ENCODE peak calls at places on chromosomes 4 and X, in four cellular contexts. K is A673; P is substantia nigra; Z is CD4-positive, CD25-positive, alpha-beta regulatory T cell. C is an unnamed sample.
A peak's percentile ranks its signal among the peaks of the same experiment; 100 is the strongest.

GRCh38 chr4:147840846-147841732 is 109.2 kb downstream of the ARHGAP10 start:
- DNase-seq in Z (no peak), K (no peak), P (no peak), C (no peak)

GRCh38 chr4:36317731-36318130 is 36.3 kb downstream of the DTHD1 start:
- DNase-seq in P (no peak), K (no peak), Z (no peak), C (no peak)

GRCh38 chrX:40005290-40006011 is 92.3 kb downstream of the BCOR start:
- DNase-seq in K (no peak), P (no peak), Z (no peak), C (no peak)

GRCh38 chr4:159446266-159446976 is 343.5 kb downstream of the RAPGEF2 start:
- DNase-seq in K (peak; percentile 89), P (peak; percentile 41), Z (no peak), C (peak; percentile 10)

GRCh38 chrX:7074135-7074907 is 73.2 kb upstream of the STS start:
- DNase-seq in P (no peak), K (no peak), Z (no peak), C (no peak)

GRCh38 chr4:149997881-149998421 is 80.3 kb upstream of the DCLK2 start:
- DNase-seq in Z (no peak), K (no peak), P (no peak), C (no peak)

GRCh38 chr4:141921293-141921692 is 284.9 kb downstream of the IL15 start:
- DNase-seq in Z (no peak), P (no peak), K (no peak), C (no peak)

GRCh38 chr4:101155368-101155767 is 192.0 kb downstream of the PPP3CA start:
- DNase-seq in K (peak; percentile 54), P (no peak), Z (no peak), C (no peak)

GRCh38 chrX:40855411-40855810 is 120.1 kb upstream of the MED14 start:
- DNase-seq in K (peak; percentile 49), Z (no peak), P (no peak), C (no peak)

GRCh38 chrX:54494970-54495813 is 842 bp downstream of the FGD1 start:
- DNase-seq in P (peak; percentile 3), Z (no peak), K (no peak), C (no peak)

GRCh38 chrX:13579696-13580095 is 10.3 kb downstream of the EGFL6 start:
- DNase-seq in K (no peak), P (no peak), Z (no peak), C (no peak)

GRCh38 chr4:146545102-146545501 is 23.4 kb upstream of the SLC10A7 start:
- DNase-seq in K (peak; percentile 57), P (no peak), Z (no peak), C (no peak)

GRCh38 chrX:64184396-64184795 is 21.1 kb downstream of the AMER1 start:
- DNase-seq in K (no peak), P (no peak), Z (no peak), C (no peak)

GRCh38 chrX:13126785-13127184 is 82.4 kb upstream of the FAM9C start:
- DNase-seq in K (no peak), Z (no peak), P (no peak), C (no peak)

GRCh38 chrX:103418811-103419210 is 42.5 kb downstream of the BEX3 start:
- DNase-seq in P (no peak), K (no peak), Z (no peak), C (no peak)

GRCh38 chr4:85879518-85879917 is 404.6 kb downstream of the ARHGAP24 start:
- DNase-seq in Z (no peak), P (no peak), K (no peak), C (no peak)

GRCh38 chr4:96472103-96472867 is 632.4 kb downstream of the PDHA2 start:
- DNase-seq in P (no peak), K (no peak), Z (no peak), C (no peak)

GRCh38 chr4:10117424-10118354 is 1.1 kb upstream of the WDR1 start:
- DNase-seq in P (no peak), Z (no peak), K (no peak), C (no peak)

GRCh38 chrX:7047951-7048350 is 99.6 kb upstream of the STS start:
- DNase-seq in Z (no peak), K (no peak), P (no peak), C (no peak)

GRCh38 chrX:140299411-140299810 is 205.5 kb downstream of the SOX3 start:
- DNase-seq in K (no peak), P (no peak), Z (no peak), C (no peak)

GRCh38 chr4:64774626-64775025 is 365.4 kb upstream of the TECRL start:
- DNase-seq in K (no peak), P (no peak), Z (no peak), C (no peak)

GRCh38 chr4:73609688-73610087 is 10.5 kb downstream of the RASSF6 start:
- DNase-seq in K (no peak), Z (no peak), P (no peak), C (no peak)

GRCh38 chr4:15144249-15144966 is 142.1 kb downstream of the CPEB2 start:
- DNase-seq in P (no peak), Z (no peak), K (no peak), C (no peak)

GRCh38 chrX:14029425-14030247 is at the start of gene GEMIN8:
- DNase-seq in Z (peak; percentile 82), K (peak; percentile 95), P (peak; percentile 82), C (peak; percentile 64)

GRCh38 chr4:3405176-3405575 is 36.6 kb upstream of the HGFAC start:
- DNase-seq in P (no peak), Z (no peak), K (no peak), C (no peak)

GRCh38 chr4:85720736-85721135 is 245.8 kb downstream of the ARHGAP24 start:
- DNase-seq in P (no peak), K (peak; percentile 33), Z (no peak), C (no peak)

GRCh38 chr4:77072195-77072753 is 3.5 kb downstream of the CCNI start:
- DNase-seq in K (no peak), P (no peak), Z (peak; percentile 52), C (no peak)

GRCh38 chr4:33063238-33063637 is 2343.1 kb downstream of the PCDH7 start:
- DNase-seq in Z (no peak), P (no peak), K (no peak), C (no peak)

GRCh38 chr4:95599777-95600436 is 51.1 kb upstream of the UNC5C start:
- DNase-seq in P (no peak), K (no peak), Z (no peak), C (no peak)

DNA sequence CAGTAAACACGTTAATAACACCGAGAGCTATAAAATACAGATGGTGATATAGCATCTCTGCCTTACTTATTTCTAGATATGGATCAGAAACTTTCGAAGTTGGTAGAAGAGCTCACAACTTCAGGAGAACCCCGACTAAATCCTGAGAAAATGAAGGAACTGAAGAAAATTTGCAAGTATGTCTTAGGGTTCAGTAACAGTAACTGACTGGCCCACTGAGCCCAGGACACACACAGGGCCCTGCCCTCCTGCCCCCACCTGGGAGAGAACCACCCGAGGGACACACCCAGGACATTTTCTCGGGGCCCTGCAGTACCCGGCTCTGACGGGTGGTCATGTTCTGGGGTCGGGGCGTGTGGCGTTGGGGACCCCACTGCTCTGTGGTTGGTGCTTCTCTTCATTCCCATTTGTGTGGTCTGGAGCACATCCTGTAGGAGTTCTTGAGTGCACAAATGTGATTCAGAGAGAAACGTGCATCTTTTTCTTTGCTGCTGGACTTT is 1.1 kb downstream of the UVSSA start:
- DNase-seq in Z (no peak), K (no peak), P (no peak), C (no peak)
- H3K27ac ChIP-seq in Z (peak overlapping the region; percentile 93), K (peak overlapping the region; percentile 93), P (peak overlapping the region; percentile 89), C (peak overlapping the region; percentile 89)

GRCh38 chr4:61425315-61425714 is 225.2 kb downstream of the ADGRL3 start:
- DNase-seq in Z (no peak), K (no peak), P (no peak), C (no peak)

GRCh38 chr4:61427099-61427817 is 227.1 kb downstream of the ADGRL3 start:
- DNase-seq in K (no peak), Z (no peak), P (no peak), C (no peak)

GRCh38 chr4:61426229-61426628 is 226.1 kb downstream of the ADGRL3 start:
- DNase-seq in Z (no peak), P (no peak), K (no peak), C (no peak)

GRCh38 chr4:61428950-61429349 is 228.8 kb downstream of the ADGRL3 start:
- DNase-seq in Z (no peak), K (no peak), P (no peak), C (no peak)

DNA sequence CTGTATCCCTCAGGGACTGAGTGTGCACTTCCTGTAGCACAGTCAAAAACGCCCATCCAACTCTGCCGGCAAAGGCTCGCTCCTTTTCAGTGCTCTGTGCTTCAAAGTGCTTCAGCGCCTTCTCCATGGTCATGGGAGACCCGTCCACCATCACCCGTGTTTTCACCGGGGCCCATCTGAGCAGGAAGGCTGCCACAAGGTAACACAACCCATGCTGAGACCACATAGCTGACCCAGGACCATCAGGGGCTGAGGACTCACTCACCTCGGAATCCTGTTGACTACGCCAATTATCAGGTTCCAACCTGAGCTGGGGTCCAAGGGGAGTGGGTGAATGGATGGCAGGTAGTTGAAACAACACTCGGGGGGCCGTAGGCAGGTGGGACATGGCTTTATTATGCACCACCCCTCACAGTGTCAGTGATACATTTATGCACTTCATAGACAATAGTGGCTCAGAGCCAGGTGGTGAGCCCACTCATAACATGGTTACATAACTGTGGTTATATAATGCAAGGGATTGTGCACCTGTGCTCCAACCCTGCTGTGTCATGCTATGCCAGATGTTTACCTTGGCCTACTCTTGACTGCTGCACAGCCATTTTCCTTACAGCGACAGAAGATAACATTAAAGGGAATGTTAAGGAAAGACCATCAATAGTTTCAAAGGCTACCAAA is 227.8 kb downstream of the ADGRL3 start:
- DNase-seq in Z (no peak), P (no peak), K (no peak), C (no peak)
- H3K27ac ChIP-seq in Z (no peak overlapping the region), P (no peak overlapping the region), K (no peak overlapping the region), C (no peak overlapping the region)

DNA sequence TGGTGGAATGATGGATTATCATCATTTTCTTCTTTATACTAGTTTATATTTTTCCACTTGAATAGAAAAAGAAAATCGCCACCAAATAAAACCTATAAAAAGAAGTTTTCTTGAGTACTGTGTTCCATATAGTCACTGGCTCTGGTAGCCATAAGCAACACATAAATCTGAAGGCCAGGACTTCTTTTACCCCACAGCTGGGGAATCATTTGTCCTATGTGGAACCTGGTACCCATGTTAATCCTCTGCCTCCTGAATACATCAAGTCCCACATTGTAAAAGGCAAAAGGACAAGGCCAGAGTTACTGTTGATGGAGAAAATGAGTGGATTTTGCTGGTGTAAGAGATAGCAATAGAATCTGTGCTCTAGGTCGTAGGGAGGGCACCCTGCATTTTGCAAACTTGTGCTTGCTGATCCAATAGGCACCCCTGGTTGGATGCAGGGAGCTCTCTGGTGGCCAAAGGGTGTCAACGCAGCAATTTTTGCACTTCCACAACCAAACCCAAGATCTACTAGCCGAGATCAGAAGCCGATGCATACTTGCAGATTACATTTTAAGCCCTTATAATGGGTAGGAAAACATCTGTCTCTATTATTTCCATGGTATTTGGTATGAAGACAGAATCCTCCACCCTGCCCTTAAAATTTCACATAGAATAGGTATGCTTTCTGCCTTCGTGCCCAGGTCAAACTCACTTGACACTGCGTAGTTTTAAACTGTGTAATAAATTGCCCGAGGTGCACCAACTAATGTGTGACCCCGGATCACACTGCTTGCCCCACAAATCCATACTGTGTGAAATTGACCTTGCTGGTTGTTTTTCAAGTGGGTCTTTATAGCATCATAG is 146.2 kb upstream of the SCML1 start:
- DNase-seq in K (peak; percentile 65), P (peak; percentile 37), Z (no peak), C (no peak)
- H3K27ac ChIP-seq in K (no peak overlapping the region), P (no peak overlapping the region), Z (no peak overlapping the region), C (no peak overlapping the region)

DNA sequence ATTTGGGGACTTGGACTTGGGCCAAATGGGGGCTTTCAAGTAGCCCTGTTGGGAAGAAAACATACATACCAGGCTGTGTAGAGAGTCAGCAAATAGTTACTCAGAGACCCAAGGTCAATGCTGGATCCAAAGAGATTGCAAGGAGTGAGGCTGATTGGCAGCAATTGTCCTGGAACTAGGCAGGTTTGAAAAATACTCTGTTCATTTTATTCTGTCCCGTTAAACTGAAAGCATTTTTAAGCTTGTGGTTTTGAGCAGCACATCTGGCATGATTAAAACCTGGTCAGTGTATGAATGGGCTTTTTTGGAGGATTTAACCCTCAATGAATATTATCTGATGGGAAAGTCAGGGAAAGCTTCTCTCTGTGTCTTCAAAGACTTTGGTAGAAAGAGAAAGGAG is 294.3 kb upstream of the BOD1L1 start:
- DNase-seq in Z (no peak), P (no peak), K (no peak), C (no peak)
- H3K27ac ChIP-seq in Z (no peak overlapping the region), P (no peak overlapping the region), K (no peak overlapping the region), C (peak overlapping the region; percentile 56)